ENCODE peak calls at places on chromosomes 2 and 18, in five cellular contexts. G is lower lobe of right lung; X is CD8-positive, alpha-beta memory T cell; J is endodermal cell; C is Panc1. V is an unnamed sample.

GRCh38 chr2:152508446-152508845 is 173.5 kb downstream of the FMNL2 start:
- DNase-seq in G (no peak), X (no peak), J (no peak), C (no peak), V (peak; percentile 36)

GRCh38 chr2:31764169-31764568 is 183.4 kb upstream of the SRD5A2 start:
- DNase-seq in G (no peak), X (no peak), J (no peak), C (no peak), V (no peak)

GRCh38 chr2:133720429-133720828 is 152.2 kb upstream of the NCKAP5 start:
- DNase-seq in G (no peak), X (no peak), J (no peak), C (no peak), V (no peak)

GRCh38 chr18:58241877-58242276 is 197.9 kb downstream of the NEDD4L start:
- DNase-seq in G (no peak), X (no peak), J (no peak), C (no peak), V (peak; percentile 97)

GRCh38 chr2:45888641-45889040 is 237.2 kb downstream of the PRKCE start:
- DNase-seq in G (no peak), X (no peak), J (no peak), C (no peak), V (no peak)

GRCh38 chr2:128769457-128770142 is 450.9 kb upstream of the HS6ST1 start:
- DNase-seq in G (no peak), X (no peak), J (no peak), C (no peak), V (no peak)

GRCh38 chr2:101328474-101329007 is 20.0 kb upstream of the RNF149 start:
- DNase-seq in G (no peak), X (peak; percentile 73), J (no peak), C (no peak), V (peak; percentile 32)

GRCh38 chr2:197181491-197181890 is 129.1 kb downstream of the ANKRD44 start:
- DNase-seq in G (no peak), X (no peak), J (no peak), C (no peak), V (no peak)

GRCh38 chr2:118496870-118497611 is 350.4 kb downstream of the EN1 start:
- DNase-seq in G (no peak), X (no peak), J (peak; percentile 63), C (no peak), V (no peak)

GRCh38 chr2:160394153-160394552 is 99.5 kb downstream of the RBMS1 start:
- DNase-seq in G (no peak), X (peak; percentile 43), J (no peak), C (no peak), V (no peak)

GRCh38 chr2:178242552-178242883 is 48.2 kb downstream of the OSBPL6 start:
- DNase-seq in G (no peak), X (no peak), J (no peak), C (no peak), V (no peak)

GRCh38 chr2:110804915-110805314 is 72.5 kb downstream of the ACOXL start:
- DNase-seq in G (no peak), X (no peak), J (no peak), C (no peak), V (no peak)

GRCh38 chr2:29206941-29207340 is 91.7 kb downstream of the CLIP4 start:
- DNase-seq in G (no peak), X (no peak), J (peak; percentile 69), C (no peak), V (no peak)

GRCh38 chr2:120453635-120453998 is 107.7 kb downstream of the INHBB start:
- DNase-seq in G (peak; percentile 20), X (no peak), J (no peak), C (no peak), V (no peak)

GRCh38 chr2:41836944-41837343 is 210.9 kb upstream of the PKDCC start:
- DNase-seq in G (no peak), X (peak; percentile 15), J (peak; percentile 89), C (no peak), V (peak; percentile 33)

GRCh38 chr2:56741601-56742102 is 557.9 kb downstream of the CCDC85A start:
- DNase-seq in G (peak; percentile 37), X (no peak), J (peak; percentile 61), C (peak; percentile 89), V (peak; percentile 44)

GRCh38 chr18:57793630-57793986 is 9.5 kb downstream of the ATP8B1 start:
- DNase-seq in G (no peak), X (no peak), J (peak; percentile 37), C (no peak), V (no peak)

GRCh38 chr2:199973703-199974102 is 18.3 kb downstream of the MAIP1 start:
- DNase-seq in G (no peak), X (no peak), J (no peak), C (no peak), V (peak; percentile 41)

GRCh38 chr2:48774251-48774650 is 18.7 kb upstream of the LHCGR start:
- DNase-seq in G (no peak), X (no peak), J (no peak), C (no peak), V (no peak)

GRCh38 chr18:45686892-45687611 is 36.9 kb upstream of the SLC14A1 start:
- DNase-seq in G (peak; percentile 72), X (peak; percentile 80), J (peak; percentile 63), C (no peak), V (no peak)

GRCh38 chr2:200929334-200930249 is 33.9 kb downstream of the ORC2 start:
- DNase-seq in G (no peak), X (no peak), J (no peak), C (no peak), V (no peak)

GRCh38 chr2:100731535-100731981 is 88.4 kb upstream of the NPAS2 start:
- DNase-seq in G (no peak), X (no peak), J (no peak), C (no peak), V (no peak)

GRCh38 chr2:69012310-69013122 is 463 bp upstream of the ANTXR1 start:
- DNase-seq in G (peak; percentile 74), X (peak; percentile 37), J (no peak), C (no peak), V (peak; percentile 88)

GRCh38 chr18:60873708-60874107 is 459.5 kb upstream of the CDH20 start:
- DNase-seq in G (no peak), X (no peak), J (no peak), C (no peak), V (no peak)

GRCh38 chr2:101162561-101163330 is 11.6 kb upstream of the TBC1D8 start:
- DNase-seq in G (no peak), X (no peak), J (peak; percentile 62), C (no peak), V (peak; percentile 7)

GRCh38 chr2:223549215-223549614 is 52.9 kb downstream of the SCG2 start:
- DNase-seq in G (no peak), X (no peak), J (no peak), C (no peak), V (peak; percentile 96)

GRCh38 chr2:233450854-233451575 is 96.7 kb downstream of the DGKD start:
- DNase-seq in G (peak; percentile 25), X (no peak), J (no peak), C (no peak), V (no peak)

GRCh38 chr2:177604291-177605065 is 211.9 kb downstream of the AGPS start:
- DNase-seq in G (no peak), X (no peak), J (peak; percentile 71), C (peak; percentile 25), V (peak; percentile 77)

GRCh38 chr2:152694161-152694661 is 23.1 kb downstream of the PRPF40A start:
- DNase-seq in G (no peak), X (peak; percentile 10), J (no peak), C (peak; percentile 20), V (no peak)

GRCh38 chr2:152222975-152223638 is 47.5 kb upstream of the STAM2 start:
- DNase-seq in G (no peak), X (no peak), J (no peak), C (no peak), V (peak; percentile 92)

GRCh38 chr18:32922951-32923430 is 150.2 kb upstream of the KLHL14 start:
- DNase-seq in G (no peak), X (no peak), J (no peak), C (no peak), V (no peak)

GRCh38 chr2:171318463-171318934 is 115.3 kb downstream of the METTL8 start:
- DNase-seq in G (no peak), X (no peak), J (peak; percentile 76), C (no peak), V (peak; percentile 52)

GRCh38 chr2:113906647-113907046 is 16.8 kb downstream of the ACTR3 start:
- DNase-seq in G (no peak), X (no peak), J (no peak), C (no peak), V (no peak)

GRCh38 chr2:61162721-61163120 is 733 bp downstream of the C2orf74 start:
- DNase-seq in G (no peak), X (no peak), J (no peak), C (no peak), V (no peak)

GRCh38 chr2:191008286-191008685 is 5.7 kb downstream of the STAT1 start:
- DNase-seq in G (no peak), X (no peak), J (no peak), C (no peak), V (no peak)

GRCh38 chr2:1721706-1722483 is 22.4 kb downstream of the PXDN start:
- DNase-seq in G (no peak), X (no peak), J (peak; percentile 23), C (no peak), V (peak; percentile 58)

GRCh38 chr2:237700583-237701032 is 73.2 kb downstream of the LRRFIP1 start:
- DNase-seq in G (no peak), X (peak; percentile 71), J (no peak), C (no peak), V (peak; percentile 96)

GRCh38 chr2:237699870-237700582 is 72.6 kb downstream of the LRRFIP1 start:
- DNase-seq in G (no peak), X (no peak), J (no peak), C (no peak), V (no peak)

GRCh38 chr2:237702439-237703397 is 75.3 kb downstream of the LRRFIP1 start:
- DNase-seq in G (peak; percentile 71), X (peak; percentile 37), J (peak; percentile 86), C (no peak), V (peak; percentile 65)

GRCh38 chr2:237701033-237701858 is 73.9 kb downstream of the LRRFIP1 start:
- DNase-seq in G (no peak), X (peak; percentile 53), J (no peak), C (no peak), V (no peak)

GRCh38 chr2:237701859-237702370 is 74.5 kb downstream of the LRRFIP1 start:
- DNase-seq in G (no peak), X (no peak), J (no peak), C (no peak), V (no peak)
- H3K4me1 ChIP-seq in G (peaks cover 100% of the 10 kb centered on the region), X (peaks cover 99% of the 10 kb centered on the region), J (peaks cover 29% of the 10 kb centered on the region), C (peaks cover 81% of the 10 kb centered on the region), V (peaks cover 71% of the 10 kb centered on the region)

GRCh38 chr2:72555943-72556342 is 269.9 kb downstream of the EXOC6B start:
- DNase-seq in G (no peak), X (no peak), J (no peak), C (no peak), V (no peak)

GRCh38 chr2:72562451-72563153 is 263.2 kb downstream of the EXOC6B start:
- DNase-seq in G (no peak), X (no peak), J (no peak), C (no peak), V (peak; percentile 32)

GRCh38 chr2:72561621-72562318 is 264.1 kb downstream of the EXOC6B start:
- DNase-seq in G (no peak), X (no peak), J (no peak), C (no peak), V (peak; percentile 43)
- H3K27ac ChIP-seq in G (no peak overlapping the region), X (no peak overlapping the region), J (peak overlapping the region; percentile 2), C (peak overlapping the region; percentile 17), V (no peak overlapping the region)

GRCh38 chr18:12374398-12374797 is 2.6 kb downstream of the AFG3L2 start:
- DNase-seq in G (no peak), X (no peak), J (no peak), C (no peak), V (no peak)
- H3K4me1 ChIP-seq in G (peaks cover 51% of the 10 kb centered on the region), X (peaks cover 52% of the 10 kb centered on the region), J (no peaks in the 10 kb centered on the region), C (peaks cover 18% of the 10 kb centered on the region), V (peaks cover 9% of the 10 kb centered on the region)

GRCh38 chr2:36354816-36355156 is 792 bp upstream of the CRIM1 start:
- DNase-seq in G (no peak), X (no peak), J (no peak), C (no peak), V (peak; percentile 52)
- H3K27ac ChIP-seq in G (peak overlapping the region; percentile 76), X (no peak overlapping the region), J (no peak overlapping the region), C (peak overlapping the region; percentile 97), V (no peak overlapping the region)

V was measured in A673.